ENCODE peak calls at places on chromosomes 3 and 15, in seven cellular contexts. G is osteoblast, S is ovary, R is fibroblast of the aortic adventitia, T is hepatocyte, Y is right lobe of liver, X is Caco-2. H is an unnamed sample.

GRCh38 chr3:16085884-16086608 is 88.4 kb upstream of the GALNT15 start:
- DNase-seq in G (no peak), S (peak), R (peak), T (no peak), Y (no peak), X (no peak), H (no peak)

GRCh38 chr15:78629716-78630065 is 8.9 kb upstream of the CHRNA3 start:
- DNase-seq in G (no peak), S (no peak), R (no peak), T (no peak), Y (no peak), X (no peak), H (no peak)

GRCh38 chr3:31502803-31503221 is 29.9 kb upstream of the STT3B start:
- DNase-seq in G (no peak), S (no peak), R (no peak), T (no peak), Y (no peak), X (no peak), H (no peak)

GRCh38 chr15:53472210-53472609 is 287.3 kb downstream of the WDR72 start:
- DNase-seq in G (no peak), S (no peak), R (no peak), T (no peak), Y (no peak), X (no peak), H (no peak)

GRCh38 chr3:153160451-153161137 is 1.4 kb upstream of the RAP2B start:
- DNase-seq in G (peak), S (peak), R (peak), T (peak), Y (peak), X (peak), H (peak)

GRCh38 chr3:186750316-186750715 is 33.1 kb upstream of the EIF4A2 start:
- DNase-seq in G (no peak), S (no peak), R (no peak), T (no peak), Y (no peak), X (no peak), H (no peak)

GRCh38 chr3:139388961-139389551 is 391 bp downstream of the COPB2 start:
- DNase-seq in G (no peak), S (no peak), R (no peak), T (no peak), Y (no peak), X (no peak), H (no peak)

GRCh38 chr3:10764314-10765051 is 51.5 kb upstream of the SLC6A11 start:
- DNase-seq in G (no peak), S (no peak), R (no peak), T (no peak), Y (no peak), X (no peak), H (no peak)

GRCh38 chr15:62506217-62506805 is 341.2 kb upstream of the C2CD4B start:
- DNase-seq in G (peak), S (no peak), R (peak), T (peak), Y (no peak), X (peak), H (no peak)

GRCh38 chr15:62502451-62502850 is 337.4 kb upstream of the C2CD4B start:
- DNase-seq in G (no peak), S (no peak), R (no peak), T (no peak), Y (no peak), X (no peak), H (no peak)

GRCh38 chr15:62509395-62509973 is 344.4 kb upstream of the C2CD4B start:
- DNase-seq in G (no peak), S (no peak), R (no peak), T (no peak), Y (no peak), X (no peak), H (no peak)

GRCh38 chr15:62503451-62503850 is 338.4 kb upstream of the C2CD4B start:
- DNase-seq in G (no peak), S (no peak), R (peak), T (peak), Y (no peak), X (no peak), H (peak)

GRCh38 chr15:62505761-62506160 is 340.7 kb upstream of the C2CD4B start:
- DNase-seq in G (no peak), S (no peak), R (peak), T (no peak), Y (no peak), X (no peak), H (no peak)
- H3K4me3 ChIP-seq in G (no peak), S (no peak), R (no peak), T (no peak), Y (no peak), X (no peak), H (no peak)

GRCh38 chr3:166902374-166902773 is 477.7 kb downstream of the ZBBX start:
- DNase-seq in G (no peak), S (no peak), R (peak), T (no peak), Y (no peak), X (no peak), H (no peak)
- TF ChIP-seq CTCF in G (no peak), S (no peak), R (no peak), T (peak), Y (no peak), X (no peak), H (no peak)

GRCh38 chr3:27591321-27591711 is 107.1 kb upstream of the SLC4A7 start:
- DNase-seq in G (no peak), S (no peak), R (peak), T (no peak), Y (no peak), X (no peak), H (no peak)
- H3K4me3 ChIP-seq in G (no peak), S (no peak), R (no peak), T (no peak), Y (no peak), X (no peak), H (no peak)

DNA sequence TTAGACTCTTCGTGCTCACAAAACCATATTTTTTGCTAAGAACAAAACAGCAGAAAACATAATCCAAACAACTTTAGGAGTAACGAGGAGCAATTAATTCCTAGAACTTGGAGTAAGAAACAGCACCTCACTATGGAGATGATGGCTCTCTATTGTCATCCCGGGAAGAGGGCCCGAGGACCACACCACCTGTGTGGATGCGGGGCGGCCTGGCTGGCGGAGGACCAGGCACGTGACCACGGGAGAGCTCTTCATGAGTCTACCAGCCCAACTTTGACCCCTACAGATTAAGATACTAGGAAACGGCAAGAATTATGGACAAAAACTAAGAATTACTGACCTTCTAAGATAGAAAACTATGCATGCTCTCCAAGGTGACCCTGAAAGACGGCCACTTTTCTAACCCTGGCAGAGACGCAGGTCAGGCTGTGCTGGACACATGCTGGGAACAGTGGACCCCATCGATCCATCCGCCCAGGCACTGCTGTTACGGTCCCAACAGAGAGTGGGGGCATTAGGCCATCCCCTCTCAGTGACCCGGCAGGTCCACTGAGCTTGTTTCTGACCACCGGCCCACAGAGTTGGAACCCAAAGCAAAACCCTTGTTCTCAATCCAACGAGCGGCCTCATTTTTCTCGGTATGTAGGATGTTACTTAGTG is 13.1 kb upstream of the OCA2 start:
- DNase-seq in G (no peak), S (no peak), R (no peak), T (no peak), Y (no peak), X (no peak), H (no peak)
- TF ChIP-seq CTCF in G (no peak), S (no peak), R (no peak), T (no peak), Y (no peak), X (no peak), H (no peak)

GRCh38 chr15:72239652-72240051 is 8.7 kb upstream of the PKM start:
- DNase-seq in G (peak), S (no peak), R (no peak), T (no peak), Y (no peak), X (no peak), H (no peak)

GRCh38 chr15:72235298-72235697 is 4.3 kb upstream of the PKM start:
- DNase-seq in G (no peak), S (no peak), R (no peak), T (no peak), Y (no peak), X (no peak), H (no peak)

GRCh38 chr15:72238586-72238985 is 7.6 kb upstream of the PKM start:
- DNase-seq in G (no peak), S (no peak), R (no peak), T (no peak), Y (no peak), X (no peak), H (no peak)

GRCh38 chr15:72236381-72237285 is 5.6 kb upstream of the PKM start:
- DNase-seq in G (peak), S (no peak), R (peak), T (no peak), Y (no peak), X (no peak), H (no peak)

DNA sequence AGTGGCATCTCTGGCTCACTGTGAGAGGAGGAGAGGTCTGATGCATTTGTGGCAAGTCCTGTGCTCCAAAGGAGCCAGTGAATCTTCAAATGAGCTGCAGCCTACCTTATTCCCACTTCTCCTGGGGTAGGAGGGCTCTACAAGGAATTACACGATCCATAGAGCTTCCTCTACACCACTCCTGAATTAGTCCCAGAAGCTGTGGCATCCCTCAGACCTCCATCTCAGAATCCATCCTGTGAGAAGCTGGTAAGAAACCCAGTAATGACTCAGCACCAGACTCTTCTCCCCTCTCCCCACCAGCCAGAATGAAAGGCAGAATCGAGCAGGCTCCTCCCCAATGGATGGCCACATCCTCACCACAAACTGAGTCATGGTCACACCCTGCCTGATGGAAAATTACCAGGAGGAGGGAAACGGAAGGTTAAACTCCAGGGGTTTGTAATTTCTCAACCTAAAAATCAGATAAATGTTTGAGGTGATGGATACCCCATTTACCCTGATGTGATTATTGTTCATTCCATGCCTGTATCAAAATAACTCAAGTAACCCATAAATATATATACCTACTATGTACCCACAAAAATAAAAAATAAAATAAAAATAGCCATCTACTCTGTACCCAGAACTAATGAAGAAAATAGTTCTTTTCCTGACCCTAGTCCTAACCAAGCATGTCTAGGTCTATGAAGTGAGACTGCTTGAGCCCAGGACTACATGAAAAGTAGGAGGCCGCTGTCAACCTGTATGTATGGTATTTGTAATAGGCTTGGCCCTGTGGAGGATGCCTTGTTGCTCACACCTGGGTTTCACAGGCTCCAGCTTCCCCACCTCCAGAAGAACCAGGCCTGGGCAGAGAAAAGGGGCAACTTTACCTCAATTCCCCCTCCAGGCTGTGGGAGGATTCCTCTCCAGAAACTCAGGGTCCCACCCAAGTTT is 6.6 kb upstream of the PKM start:
- DNase-seq in G (peak), S (no peak), R (peak), T (peak), Y (no peak), X (peak), H (peak)
- H3K4me3 ChIP-seq in G (peak), S (no peak), R (peak), T (no peak), Y (no peak), X (no peak), H (no peak)

GRCh38 chr3:60839242-60839641 is 412.0 kb downstream of the FHIT start:
- DNase-seq in G (peak), S (no peak), R (no peak), T (peak), Y (no peak), X (no peak), H (peak)
- TF ChIP-seq CTCF in G (no peak), S (no peak), R (no peak), T (peak), Y (no peak), X (no peak), H (peak)

DNA sequence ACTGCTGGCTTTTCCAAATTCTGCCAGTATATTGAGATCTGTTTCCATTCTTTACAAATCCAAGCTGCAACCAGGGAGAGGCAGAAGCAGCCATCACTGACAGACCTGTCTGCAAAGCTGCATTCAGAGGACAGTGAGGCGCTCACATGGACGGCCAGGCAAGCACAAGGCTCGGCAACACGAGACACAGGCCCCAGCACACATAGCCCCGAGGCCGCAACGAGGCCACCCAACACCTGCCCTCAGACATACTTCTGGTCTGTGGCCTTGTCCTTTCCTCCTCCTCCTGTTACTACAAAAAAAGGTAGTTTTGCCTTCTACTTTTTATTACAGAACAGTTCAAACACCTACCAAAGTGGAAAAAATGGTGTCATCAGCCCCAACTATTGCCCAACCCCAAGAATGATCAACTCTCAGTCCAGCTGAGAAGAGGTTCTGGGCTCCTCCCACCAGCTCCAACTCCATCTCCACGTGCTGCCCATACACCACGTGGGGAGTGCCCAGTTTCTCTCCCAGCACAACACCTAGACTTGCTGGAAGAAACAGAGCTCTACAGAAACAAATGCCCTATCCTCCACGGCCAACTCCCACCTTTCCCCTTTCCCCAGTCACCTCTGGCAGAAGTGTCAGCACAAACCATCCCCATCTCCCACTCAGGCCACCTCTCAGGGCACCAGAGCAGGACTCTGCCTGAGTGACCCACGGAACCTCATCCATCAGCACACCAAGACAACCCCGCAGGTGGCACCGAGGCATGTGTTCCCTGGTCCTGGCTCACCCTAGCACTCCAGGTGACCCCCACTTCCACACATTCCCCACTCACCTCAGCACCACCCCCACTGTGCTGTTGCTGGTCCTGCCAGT is 7.4 kb downstream of the ZXDC start:
- DNase-seq in G (peak), S (no peak), R (no peak), T (peak), Y (peak), X (no peak), H (peak)
- H3K4me3 ChIP-seq in G (no peak), S (no peak), R (no peak), T (no peak), Y (no peak), X (no peak), H (no peak)

GRCh38 chr3:131731709-131732108 is 228.9 kb upstream of the MRPL3 start:
- DNase-seq in G (no peak), S (no peak), R (no peak), T (no peak), Y (no peak), X (no peak), H (no peak)

GRCh38 chr3:131730581-131730980 is 227.8 kb upstream of the MRPL3 start:
- DNase-seq in G (no peak), S (no peak), R (peak), T (no peak), Y (no peak), X (no peak), H (no peak)

GRCh38 chr3:131729561-131729960 is 226.8 kb upstream of the MRPL3 start:
- DNase-seq in G (no peak), S (no peak), R (peak), T (no peak), Y (no peak), X (no peak), H (peak)

GRCh38 chr3:131725414-131725813 is 222.6 kb upstream of the MRPL3 start:
- DNase-seq in G (no peak), S (no peak), R (no peak), T (no peak), Y (no peak), X (no peak), H (no peak)

DNA sequence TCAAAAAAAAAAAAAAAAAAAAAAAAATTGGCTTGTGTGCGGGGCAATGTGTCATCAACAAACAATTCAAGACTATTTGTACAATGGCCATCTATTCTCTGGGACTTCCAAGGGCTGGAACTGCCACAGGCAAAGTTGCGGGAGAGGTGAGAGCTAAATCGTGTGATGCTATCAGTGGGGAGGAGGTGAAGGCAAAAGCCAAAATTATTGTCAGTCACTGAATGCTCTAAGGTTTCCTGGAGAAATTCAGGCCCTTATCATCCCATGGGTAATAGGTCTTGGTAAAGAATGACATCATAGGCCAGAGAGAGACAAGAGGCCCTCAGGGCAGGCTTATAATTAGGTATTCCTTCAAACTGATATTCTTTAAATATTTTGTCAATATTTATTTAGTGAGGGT is 226.1 kb upstream of the MRPL3 start:
- DNase-seq in G (no peak), S (no peak), R (peak), T (no peak), Y (no peak), X (no peak), H (peak)
- TF ChIP-seq CTCF in G (no peak), S (no peak), R (no peak), T (no peak), Y (no peak), X (no peak), H (no peak)

H was measured in BE2C.